ENCODE peak calls at places on chromosome 3, in five cellular contexts. One of them, this sample, is unnamed.

GRCh38 chr3:128483657-128484403 is 9.2 kb downstream of the GATA2 start:
- DNase-seq in H9: peak
- DNase-seq in colonic mucosa: no peak
- DNase-seq in stomach: no peak
- DNase-seq in tibial artery: no peak
- DNase-seq in this sample: peak

GRCh38 chr3:56810912-56811544 is 9.3 kb upstream of the ARHGEF3 start:
- DNase-seq in H9: no peak
- DNase-seq in colonic mucosa: no peak
- DNase-seq in stomach: no peak
- DNase-seq in tibial artery: no peak
- DNase-seq in this sample: no peak

GRCh38 chr3:11558461-11558903 is 85.2 kb downstream of the VGLL4 start:
- DNase-seq in H9: no peak
- DNase-seq in colonic mucosa: no peak
- DNase-seq in stomach: no peak
- DNase-seq in tibial artery: peak
- DNase-seq in this sample: peak

GRCh38 chr3:98110191-98110908 is 20.2 kb upstream of the OR5H1 start:
- DNase-seq in H9: no peak
- DNase-seq in colonic mucosa: no peak
- DNase-seq in stomach: no peak
- DNase-seq in tibial artery: no peak
- DNase-seq in this sample: no peak

GRCh38 chr3:123837858-123838257 is 46.3 kb downstream of the MYLK start:
- DNase-seq in H9: no peak
- DNase-seq in colonic mucosa: no peak
- DNase-seq in stomach: no peak
- DNase-seq in tibial artery: no peak
- DNase-seq in this sample: no peak

GRCh38 chr3:126267169-126267975 is 87.0 kb upstream of the ALDH1L1 start:
- DNase-seq in H9: peak
- DNase-seq in colonic mucosa: peak
- DNase-seq in stomach: peak
- DNase-seq in tibial artery: peak
- DNase-seq in this sample: peak

GRCh38 chr3:81684739-81685395 is 76.6 kb downstream of the GBE1 start:
- DNase-seq in H9: no peak
- DNase-seq in colonic mucosa: no peak
- DNase-seq in stomach: no peak
- DNase-seq in tibial artery: no peak
- DNase-seq in this sample: no peak

GRCh38 chr3:128895843-128896365 is 16.5 kb downstream of the ACAD9 start:
- DNase-seq in H9: no peak
- DNase-seq in colonic mucosa: no peak
- DNase-seq in stomach: no peak
- DNase-seq in tibial artery: peak
- DNase-seq in this sample: no peak

GRCh38 chr3:67292356-67293225 is 294.5 kb downstream of the KBTBD8 start:
- DNase-seq in H9: no peak
- DNase-seq in colonic mucosa: peak
- DNase-seq in stomach: peak
- DNase-seq in tibial artery: no peak
- DNase-seq in this sample: no peak

GRCh38 chr3:123002100-123002748 is 25.3 kb downstream of the SEMA5B start:
- DNase-seq in H9: no peak
- DNase-seq in colonic mucosa: no peak
- DNase-seq in stomach: no peak
- DNase-seq in tibial artery: no peak
- DNase-seq in this sample: peak

GRCh38 chr3:13015286-13016082 is 57.7 kb downstream of the IQSEC1 start:
- DNase-seq in H9: no peak
- DNase-seq in colonic mucosa: no peak
- DNase-seq in stomach: peak
- DNase-seq in tibial artery: no peak
- DNase-seq in this sample: no peak

GRCh38 chr3:8822141-8822540 is 52.7 kb upstream of the OXTR start:
- DNase-seq in H9: no peak
- DNase-seq in colonic mucosa: no peak
- DNase-seq in stomach: no peak
- DNase-seq in tibial artery: no peak
- DNase-seq in this sample: no peak

GRCh38 chr3:117669761-117670160 is 960.2 kb downstream of the TUSC7 start:
- DNase-seq in H9: no peak
- DNase-seq in colonic mucosa: no peak
- DNase-seq in stomach: no peak
- DNase-seq in tibial artery: no peak
- DNase-seq in this sample: no peak

GRCh38 chr3:152051501-152052404 is 178.3 kb downstream of the SUCNR1 start:
- DNase-seq in H9: no peak
- DNase-seq in colonic mucosa: no peak
- DNase-seq in stomach: no peak
- DNase-seq in tibial artery: no peak
- DNase-seq in this sample: no peak

GRCh38 chr3:131795382-131796085 is 239.3 kb downstream of the CPNE4 start:
- DNase-seq in H9: no peak
- DNase-seq in colonic mucosa: no peak
- DNase-seq in stomach: no peak
- DNase-seq in tibial artery: no peak
- DNase-seq in this sample: no peak

GRCh38 chr3:196246612-196247308 is 30.4 kb downstream of the SLC51A start:
- DNase-seq in H9: no peak
- DNase-seq in colonic mucosa: no peak
- DNase-seq in stomach: no peak
- DNase-seq in tibial artery: no peak
- DNase-seq in this sample: no peak

GRCh38 chr3:126961791-126962461 is 21.0 kb upstream of the PLXNA1 start:
- DNase-seq in H9: no peak
- DNase-seq in colonic mucosa: no peak
- DNase-seq in stomach: no peak
- DNase-seq in tibial artery: peak
- DNase-seq in this sample: no peak

GRCh38 chr3:146187334-146187950 is 26.5 kb upstream of the PLOD2 start:
- DNase-seq in H9: no peak
- DNase-seq in colonic mucosa: peak
- DNase-seq in stomach: no peak
- DNase-seq in tibial artery: no peak
- DNase-seq in this sample: peak

DNA sequence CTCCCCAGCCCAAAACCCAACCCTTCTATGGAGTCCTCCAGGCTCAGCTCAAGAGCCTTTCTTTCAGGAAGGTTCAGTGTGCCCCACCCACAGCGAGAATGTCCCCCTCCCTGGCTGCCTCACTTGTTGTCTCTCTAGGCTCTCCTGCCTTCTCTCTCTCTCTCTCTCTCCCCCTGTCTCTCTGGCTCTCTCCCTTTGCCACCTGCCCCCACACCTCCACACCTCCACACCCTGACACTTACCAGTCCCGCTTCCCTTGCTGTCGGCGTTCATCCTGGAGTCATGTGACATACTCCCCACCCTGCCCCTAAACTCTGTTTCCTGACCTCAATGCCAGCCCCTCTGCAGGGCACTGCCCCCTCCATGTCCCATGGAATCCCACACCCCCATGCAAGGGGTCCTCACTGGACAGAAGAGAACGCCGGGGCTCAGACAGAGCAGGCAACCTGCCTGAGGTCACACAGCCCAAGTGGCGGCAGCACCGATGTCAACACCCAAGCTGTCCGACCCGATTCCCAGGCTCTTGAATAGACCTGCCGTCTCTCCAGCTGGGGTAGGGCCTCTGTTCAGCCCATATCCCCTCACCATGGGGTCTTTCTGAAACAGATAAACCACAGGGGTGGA is 28.5 kb upstream of the SLC6A6 start:
- DNase-seq in H9: no peak
- DNase-seq in colonic mucosa: no peak
- DNase-seq in stomach: no peak
- DNase-seq in tibial artery: no peak
- DNase-seq in this sample: no peak
- H3K27ac ChIP-seq in H9: no peak
- H3K27ac ChIP-seq in colonic mucosa: no peak
- H3K27ac ChIP-seq in stomach: no peak
- H3K27ac ChIP-seq in tibial artery: no peak
- H3K27ac ChIP-seq in this sample: no peak

GRCh38 chr3:99172736-99173657 is 271.5 kb upstream of the DCBLD2 start:
- DNase-seq in H9: peak
- DNase-seq in colonic mucosa: peak
- DNase-seq in stomach: peak
- DNase-seq in tibial artery: no peak
- DNase-seq in this sample: peak
- TF ChIP-seq CTCF in H9: peak
- TF ChIP-seq CTCF in colonic mucosa: peak
- TF ChIP-seq CTCF in stomach: no peak
- TF ChIP-seq CTCF in tibial artery: peak
- TF ChIP-seq CTCF in this sample: peak

DNA sequence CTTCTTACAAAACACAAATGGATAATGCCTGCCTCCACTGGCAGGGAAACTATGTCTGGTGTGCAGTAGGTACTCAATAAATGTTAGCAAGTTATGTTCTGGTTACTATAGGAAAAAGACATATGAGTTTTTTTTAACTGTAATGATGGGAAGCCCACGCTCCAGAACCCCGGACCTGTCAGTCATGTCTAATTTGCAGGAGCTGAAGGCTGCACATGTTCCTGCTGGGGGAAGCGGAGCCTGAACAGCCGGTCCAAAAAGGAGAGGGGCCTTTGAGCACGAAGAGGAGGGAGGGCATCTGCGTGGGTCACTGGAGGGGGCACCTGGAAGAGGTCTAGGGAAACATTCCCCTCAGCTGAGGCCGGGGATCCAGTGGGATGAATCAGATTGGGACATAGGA is 113.2 kb downstream of the DGKG start:
- DNase-seq in H9: no peak
- DNase-seq in colonic mucosa: no peak
- DNase-seq in stomach: no peak
- DNase-seq in tibial artery: no peak
- DNase-seq in this sample: no peak
- H3K27ac ChIP-seq in H9: no peak
- H3K27ac ChIP-seq in colonic mucosa: no peak
- H3K27ac ChIP-seq in stomach: no peak
- H3K27ac ChIP-seq in tibial artery: no peak
- H3K27ac ChIP-seq in this sample: no peak

GRCh38 chr3:49470714-49471420 is 800 bp downstream of the DAG1 start:
- DNase-seq in H9: no peak
- DNase-seq in colonic mucosa: no peak
- DNase-seq in stomach: no peak
- DNase-seq in tibial artery: no peak
- DNase-seq in this sample: no peak
- TF ChIP-seq CTCF in H9: no peak
- TF ChIP-seq CTCF in colonic mucosa: no peak
- TF ChIP-seq CTCF in stomach: no peak
- TF ChIP-seq CTCF in tibial artery: no peak
- TF ChIP-seq CTCF in this sample: peak

GRCh38 chr3:55487376-55488241 is 503 bp upstream of the WNT5A start:
- DNase-seq in H9: peak
- DNase-seq in colonic mucosa: peak
- DNase-seq in stomach: no peak
- DNase-seq in tibial artery: no peak
- DNase-seq in this sample: peak
- H3K27ac ChIP-seq in H9: no peak
- H3K27ac ChIP-seq in colonic mucosa: peak
- H3K27ac ChIP-seq in stomach: peak
- H3K27ac ChIP-seq in tibial artery: no peak
- H3K27ac ChIP-seq in this sample: no peak

GRCh38 chr3:179430277-179430870 is 20.9 kb downstream of the GNB4 start:
- DNase-seq in H9: no peak
- DNase-seq in colonic mucosa: no peak
- DNase-seq in stomach: no peak
- DNase-seq in tibial artery: no peak
- DNase-seq in this sample: no peak

GRCh38 chr3:179421500-179421899 is 29.8 kb downstream of the GNB4 start:
- DNase-seq in H9: no peak
- DNase-seq in colonic mucosa: no peak
- DNase-seq in stomach: no peak
- DNase-seq in tibial artery: peak
- DNase-seq in this sample: peak

GRCh38 chr3:179428876-179429548 is 22.3 kb downstream of the GNB4 start:
- DNase-seq in H9: no peak
- DNase-seq in colonic mucosa: no peak
- DNase-seq in stomach: no peak
- DNase-seq in tibial artery: no peak
- DNase-seq in this sample: no peak

GRCh38 chr3:179425075-179425474 is 26.2 kb downstream of the GNB4 start:
- DNase-seq in H9: no peak
- DNase-seq in colonic mucosa: no peak
- DNase-seq in stomach: no peak
- DNase-seq in tibial artery: no peak
- DNase-seq in this sample: no peak
- TF ChIP-seq CTCF in H9: no peak
- TF ChIP-seq CTCF in colonic mucosa: no peak
- TF ChIP-seq CTCF in stomach: no peak
- TF ChIP-seq CTCF in tibial artery: no peak
- TF ChIP-seq CTCF in this sample: no peak

GRCh38 chr3:107285197-107285596 is 92.0 kb upstream of the CCDC54 start:
- DNase-seq in H9: peak
- DNase-seq in colonic mucosa: no peak
- DNase-seq in stomach: no peak
- DNase-seq in tibial artery: no peak
- DNase-seq in this sample: peak
- H3K27ac ChIP-seq in H9: no peak
- H3K27ac ChIP-seq in colonic mucosa: no peak
- H3K27ac ChIP-seq in stomach: no peak
- H3K27ac ChIP-seq in tibial artery: no peak
- H3K27ac ChIP-seq in this sample: peak

GRCh38 chr3:47912006-47912504 is 104.2 kb downstream of the MAP4 start:
- DNase-seq in H9: no peak
- DNase-seq in colonic mucosa: no peak
- DNase-seq in stomach: no peak
- DNase-seq in tibial artery: no peak
- DNase-seq in this sample: no peak

GRCh38 chr3:47916696-47917095 is 99.5 kb downstream of the MAP4 start:
- DNase-seq in H9: no peak
- DNase-seq in colonic mucosa: no peak
- DNase-seq in stomach: no peak
- DNase-seq in tibial artery: no peak
- DNase-seq in this sample: no peak

GRCh38 chr3:47910233-47910632 is 106.0 kb downstream of the MAP4 start:
- DNase-seq in H9: no peak
- DNase-seq in colonic mucosa: no peak
- DNase-seq in stomach: no peak
- DNase-seq in tibial artery: no peak
- DNase-seq in this sample: no peak

GRCh38 chr3:47910777-47911440 is 105.3 kb downstream of the MAP4 start:
- DNase-seq in H9: no peak
- DNase-seq in colonic mucosa: no peak
- DNase-seq in stomach: no peak
- DNase-seq in tibial artery: no peak
- DNase-seq in this sample: peak

GRCh38 chr3:47916201-47916600 is 100.0 kb downstream of the MAP4 start:
- DNase-seq in H9: no peak
- DNase-seq in colonic mucosa: no peak
- DNase-seq in stomach: no peak
- DNase-seq in tibial artery: no peak
- DNase-seq in this sample: no peak
- TF ChIP-seq CTCF in H9: no peak
- TF ChIP-seq CTCF in colonic mucosa: no peak
- TF ChIP-seq CTCF in stomach: no peak
- TF ChIP-seq CTCF in tibial artery: no peak
- TF ChIP-seq CTCF in this sample: no peak

GRCh38 chr3:157363393-157363792 is 73.3 kb upstream of the PTX3 start:
- DNase-seq in H9: no peak
- DNase-seq in colonic mucosa: no peak
- DNase-seq in stomach: no peak
- DNase-seq in tibial artery: no peak
- DNase-seq in this sample: no peak
- H3K27ac ChIP-seq in H9: no peak
- H3K27ac ChIP-seq in colonic mucosa: no peak
- H3K27ac ChIP-seq in stomach: no peak
- H3K27ac ChIP-seq in tibial artery: no peak
- H3K27ac ChIP-seq in this sample: no peak

This sample was measured in endodermal cell.